ENCODE peak calls at places on chromosomes 2 and 18, in seven cellular contexts. A is activated naive CD8-positive, alpha-beta T cell treated with anti-CD3 and anti-CD28 coated beads, Interleukin-2, amount 50 U/mL, for 24 hours; U is lung microvascular endothelial cell; E is aorta; Q is NCI-H1105 treated with DMSO at 0.1 percent for 48 hours; T is T-helper 9 cell; G is T-helper 2 cell. C is an unnamed sample.

GRCh38 chr2:120912101-120912985 is 176.7 kb downstream of the GLI2 start:
- DNase-seq in U (no peak), Q (no peak), G (no peak), A (no peak), E (peak; percentile 82), T (no peak), C (no peak)

GRCh38 chr2:39435974-39436591 is 1.0 kb downstream of the MAP4K3 start:
- DNase-seq in A (no peak), T (no peak), G (peak; percentile 8), Q (peak; percentile 31), U (peak; percentile 49), E (no peak), C (no peak)

GRCh38 chr18:48629730-48630324 is 91.0 kb downstream of the CTIF start:
- DNase-seq in Q (no peak), G (no peak), T (no peak), A (no peak), E (no peak), U (peak; percentile 66), C (no peak)

GRCh38 chr2:54955358-54955673 is 94.9 kb downstream of the RTN4 start:
- DNase-seq in T (no peak), G (no peak), A (no peak), E (no peak), U (no peak), Q (no peak), C (no peak)

GRCh38 chr2:239329284-239329971 is 71.4 kb downstream of the HDAC4 start:
- DNase-seq in G (no peak), E (peak; percentile 44), U (no peak), T (no peak), Q (no peak), A (no peak), C (no peak)

GRCh38 chr2:143778981-143779380 is 649.8 kb downstream of the ARHGAP15 start:
- DNase-seq in E (no peak), A (no peak), T (no peak), Q (no peak), U (no peak), G (no peak), C (no peak)

GRCh38 chr18:50058731-50059130 is 136.2 kb downstream of the MYO5B start:
- DNase-seq in T (no peak), U (no peak), A (no peak), E (no peak), Q (no peak), G (no peak), C (no peak)

GRCh38 chr2:145755019-145755837 is 1235.3 kb upstream of the ZEB2 start:
- DNase-seq in E (no peak), G (no peak), U (no peak), A (no peak), Q (no peak), T (no peak), C (no peak)

GRCh38 chr2:120699292-120699691 is 36.4 kb upstream of the GLI2 start:
- DNase-seq in U (no peak), A (no peak), E (no peak), T (no peak), G (no peak), Q (no peak), C (no peak)

GRCh38 chr18:31506024-31506742 is 8.2 kb downstream of the DSG2 start:
- DNase-seq in U (peak; percentile 72), G (no peak), Q (no peak), T (no peak), E (no peak), A (no peak), C (no peak)

GRCh38 chr2:218272531-218273212 is 2.4 kb downstream of the PNKD start:
- DNase-seq in G (peak; percentile 80), A (peak; percentile 79), U (peak; percentile 90), T (peak; percentile 70), E (peak; percentile 92), Q (peak; percentile 56), C (peak; percentile 77)

GRCh38 chr2:212843409-212844199 is 305.0 kb upstream of the ERBB4 start:
- DNase-seq in E (no peak), T (no peak), A (no peak), Q (no peak), U (peak; percentile 85), G (peak; percentile 62), C (no peak)

GRCh38 chr18:70243131-70243530 is 37.6 kb upstream of the RTTN start:
- DNase-seq in Q (no peak), G (no peak), U (peak; percentile 57), A (no peak), T (no peak), E (no peak), C (no peak)

GRCh38 chr2:85323351-85323987 is 4.3 kb downstream of the TGOLN2 start:
- DNase-seq in E (no peak), A (no peak), U (peak; percentile 42), T (no peak), G (no peak), Q (no peak), C (no peak)

GRCh38 chr18:79772108-79772864 is 25.5 kb upstream of the KCNG2 start:
- DNase-seq in U (no peak), Q (no peak), T (no peak), E (peak; percentile 38), G (no peak), A (no peak), C (peak; percentile 25)

GRCh38 chr2:122622896-122623295 is 867.4 kb downstream of the TSN start:
- DNase-seq in T (no peak), U (no peak), E (no peak), A (no peak), Q (no peak), G (no peak), C (no peak)

GRCh38 chr2:176002684-176003225 is 688 bp upstream of the LNPK start:
- DNase-seq in U (no peak), T (no peak), G (peak; percentile 32), E (peak; percentile 47), A (no peak), Q (peak; percentile 60), C (no peak)

GRCh38 chr2:107418713-107419112 is 408.0 kb upstream of the RGPD4 start:
- DNase-seq in E (no peak), A (no peak), T (no peak), U (no peak), Q (no peak), G (no peak), C (no peak)

GRCh38 chr2:133557624-133558023 is 10.6 kb downstream of the NCKAP5 start:
- DNase-seq in U (no peak), G (no peak), T (no peak), E (no peak), A (no peak), Q (no peak), C (no peak)

GRCh38 chr2:104836253-104836652 is 17.7 kb upstream of the POU3F3 start:
- DNase-seq in U (no peak), E (no peak), A (no peak), G (no peak), Q (no peak), T (no peak), C (no peak)

GRCh38 chr18:27447530-27447929 is 262.4 kb upstream of the CHST9 start:
- DNase-seq in U (no peak), E (no peak), Q (no peak), A (no peak), G (no peak), T (no peak), C (no peak)

GRCh38 chr2:37645363-37645762 is 26.1 kb downstream of the CDC42EP3 start:
- DNase-seq in E (no peak), Q (no peak), T (no peak), G (peak; percentile 44), U (peak; percentile 61), A (no peak), C (no peak)

GRCh38 chr2:21981127-21981526 is 857.4 kb downstream of the TDRD15 start:
- DNase-seq in A (no peak), E (no peak), U (no peak), Q (no peak), G (no peak), T (no peak), C (no peak)

GRCh38 chr2:237137626-237138323 is 52.1 kb downstream of the COPS8 start:
- DNase-seq in G (no peak), T (no peak), U (no peak), E (no peak), A (no peak), Q (no peak), C (no peak)

GRCh38 chr2:33115728-33116127 is 169.0 kb downstream of the LTBP1 start:
- DNase-seq in T (no peak), A (no peak), Q (no peak), G (no peak), E (no peak), U (no peak), C (no peak)

GRCh38 chr2:119823734-119824334 is 64.1 kb downstream of the PTPN4 start:
- DNase-seq in Q (no peak), E (no peak), T (no peak), U (peak; percentile 66), A (no peak), G (peak; percentile 53), C (peak; percentile 23)

GRCh38 chr2:223787358-223787757 is 50.0 kb downstream of the AP1S3 start:
- DNase-seq in E (no peak), A (no peak), T (no peak), Q (no peak), G (no peak), U (no peak), C (no peak)

GRCh38 chr2:10332402-10333246 is 29.9 kb downstream of the HPCAL1 start:
- DNase-seq in Q (no peak), A (peak; percentile 73), G (no peak), T (no peak), E (no peak), U (no peak), C (no peak)

GRCh38 chr2:234287650-234288049 is 209.2 kb downstream of the ARL4C start:
- DNase-seq in T (no peak), G (no peak), A (no peak), E (no peak), Q (no peak), U (no peak), C (no peak)

GRCh38 chr2:98936133-98936916 is at the start of gene CRACDL:
- DNase-seq in G (peak; percentile 23), U (peak; percentile 55), T (no peak), E (no peak), A (peak; percentile 30), Q (peak; percentile 30), C (no peak)

GRCh38 chr2:219284501-219285347 is 5.6 kb downstream of the DNAJB2 start:
- DNase-seq in U (no peak), T (no peak), A (no peak), G (no peak), E (no peak), Q (no peak), C (no peak)